ENCODE peak calls at places on chromosome 20, in ten cellular contexts. One of them, this sample, is unnamed.

GRCh38 chr20:48750941-48751620 is 76.7 kb downstream of the PREX1 start:
- DNase-seq in WTC11: peak; percentile 76
- DNase-seq in GM12878: no peak
- DNase-seq in SK-N-SH: peak; percentile 28
- DNase-seq in K562: no peak
- DNase-seq in endothelial cell of umbilical vein: peak; percentile 84
- DNase-seq in HepG2: no peak
- DNase-seq in HCT116: no peak
- DNase-seq in A549: no peak
- DNase-seq in H1: peak; percentile 80
- DNase-seq in this sample: peak; percentile 91

GRCh38 chr20:22584630-22584921 is 204 bp upstream of the FOXA2 start:
- DNase-seq in WTC11: peak; percentile 66
- DNase-seq in GM12878: no peak
- DNase-seq in SK-N-SH: no peak
- DNase-seq in K562: no peak
- DNase-seq in endothelial cell of umbilical vein: no peak
- DNase-seq in HepG2: peak; percentile 70
- DNase-seq in HCT116: no peak
- DNase-seq in A549: peak; percentile 98
- DNase-seq in H1: peak; percentile 79
- DNase-seq in this sample: no peak

GRCh38 chr20:24764825-24765224 is 184.2 kb upstream of the CST7 start:
- DNase-seq in WTC11: no peak
- DNase-seq in GM12878: no peak
- DNase-seq in SK-N-SH: no peak
- DNase-seq in K562: no peak
- DNase-seq in endothelial cell of umbilical vein: no peak
- DNase-seq in HepG2: no peak
- DNase-seq in HCT116: no peak
- DNase-seq in A549: no peak
- DNase-seq in H1: no peak
- DNase-seq in this sample: no peak

GRCh38 chr20:14710941-14711340 is 373.5 kb upstream of the FLRT3 start:
- DNase-seq in WTC11: no peak
- DNase-seq in GM12878: no peak
- DNase-seq in SK-N-SH: no peak
- DNase-seq in K562: no peak
- DNase-seq in endothelial cell of umbilical vein: no peak
- DNase-seq in HepG2: no peak
- DNase-seq in HCT116: no peak
- DNase-seq in A549: no peak
- DNase-seq in H1: no peak
- DNase-seq in this sample: no peak

GRCh38 chr20:58651548-58651822 is 402 bp downstream of the STX16 start:
- DNase-seq in WTC11: no peak
- DNase-seq in GM12878: no peak
- DNase-seq in SK-N-SH: peak; percentile 90
- DNase-seq in K562: no peak
- DNase-seq in endothelial cell of umbilical vein: peak; percentile 34
- DNase-seq in HepG2: peak; percentile 36
- DNase-seq in HCT116: no peak
- DNase-seq in A549: no peak
- DNase-seq in H1: no peak
- DNase-seq in this sample: no peak

GRCh38 chr20:36645998-36646397 is at the start of gene SLA2:
- DNase-seq in WTC11: no peak
- DNase-seq in GM12878: no peak
- DNase-seq in SK-N-SH: no peak
- DNase-seq in K562: no peak
- DNase-seq in endothelial cell of umbilical vein: no peak
- DNase-seq in HepG2: no peak
- DNase-seq in HCT116: no peak
- DNase-seq in A549: no peak
- DNase-seq in H1: no peak
- DNase-seq in this sample: peak; percentile 90

GRCh38 chr20:47594157-47594556 is 92.5 kb downstream of the NCOA3 start:
- DNase-seq in WTC11: no peak
- DNase-seq in GM12878: no peak
- DNase-seq in SK-N-SH: no peak
- DNase-seq in K562: no peak
- DNase-seq in endothelial cell of umbilical vein: no peak
- DNase-seq in HepG2: no peak
- DNase-seq in HCT116: no peak
- DNase-seq in A549: no peak
- DNase-seq in H1: no peak
- DNase-seq in this sample: no peak

GRCh38 chr20:4805663-4806449 is 84.1 kb downstream of the PRND start:
- DNase-seq in WTC11: no peak
- DNase-seq in GM12878: no peak
- DNase-seq in SK-N-SH: no peak
- DNase-seq in K562: no peak
- DNase-seq in endothelial cell of umbilical vein: no peak
- DNase-seq in HepG2: no peak
- DNase-seq in HCT116: no peak
- DNase-seq in A549: no peak
- DNase-seq in H1: no peak
- DNase-seq in this sample: no peak

GRCh38 chr20:20677186-20677585 is 35.3 kb downstream of the RALGAPA2 start:
- DNase-seq in WTC11: no peak
- DNase-seq in GM12878: no peak
- DNase-seq in SK-N-SH: no peak
- DNase-seq in K562: no peak
- DNase-seq in endothelial cell of umbilical vein: no peak
- DNase-seq in HepG2: no peak
- DNase-seq in HCT116: no peak
- DNase-seq in A549: no peak
- DNase-seq in H1: no peak
- DNase-seq in this sample: no peak

GRCh38 chr20:8291200-8291599 is 159.1 kb downstream of the PLCB1 start:
- DNase-seq in WTC11: no peak
- DNase-seq in GM12878: no peak
- DNase-seq in SK-N-SH: no peak
- DNase-seq in K562: no peak
- DNase-seq in endothelial cell of umbilical vein: no peak
- DNase-seq in HepG2: no peak
- DNase-seq in HCT116: no peak
- DNase-seq in A549: no peak
- DNase-seq in H1: no peak
- DNase-seq in this sample: no peak

GRCh38 chr20:8292793-8293192 is 160.7 kb downstream of the PLCB1 start:
- DNase-seq in WTC11: no peak
- DNase-seq in GM12878: no peak
- DNase-seq in SK-N-SH: no peak
- DNase-seq in K562: no peak
- DNase-seq in endothelial cell of umbilical vein: no peak
- DNase-seq in HepG2: no peak
- DNase-seq in HCT116: no peak
- DNase-seq in A549: no peak
- DNase-seq in H1: no peak
- DNase-seq in this sample: no peak

GRCh38 chr20:8291873-8292272 is 159.8 kb downstream of the PLCB1 start:
- DNase-seq in WTC11: no peak
- DNase-seq in GM12878: no peak
- DNase-seq in SK-N-SH: no peak
- DNase-seq in K562: no peak
- DNase-seq in endothelial cell of umbilical vein: no peak
- DNase-seq in HepG2: no peak
- DNase-seq in HCT116: no peak
- DNase-seq in A549: no peak
- DNase-seq in H1: no peak
- DNase-seq in this sample: no peak

DNA sequence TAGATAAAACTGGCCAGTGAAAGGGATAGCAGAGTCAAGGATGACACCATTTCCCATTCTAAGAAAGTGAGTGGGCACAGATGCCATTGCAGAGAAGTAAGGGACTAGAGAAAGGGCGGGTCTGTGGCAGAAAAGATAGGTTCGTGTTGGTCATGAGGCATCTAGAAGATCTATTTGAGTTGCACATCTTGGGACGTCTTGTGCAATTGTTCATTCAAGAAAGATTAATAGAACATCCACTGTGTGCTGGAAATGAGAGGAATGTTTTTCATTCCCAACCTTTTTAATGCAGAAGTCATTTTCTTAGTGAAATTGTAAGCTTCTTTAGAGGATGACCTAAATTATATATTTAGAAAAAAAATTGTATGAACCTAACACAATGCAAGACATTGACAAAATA is 161.7 kb downstream of the PLCB1 start:
- DNase-seq in WTC11: no peak
- DNase-seq in GM12878: no peak
- DNase-seq in SK-N-SH: no peak
- DNase-seq in K562: no peak
- DNase-seq in endothelial cell of umbilical vein: no peak
- DNase-seq in HepG2: no peak
- DNase-seq in HCT116: no peak
- DNase-seq in A549: no peak
- DNase-seq in H1: no peak
- DNase-seq in this sample: no peak
- TF ChIP-seq MAX in WTC11: no peak
- TF ChIP-seq MAX in GM12878: no peak
- TF ChIP-seq MAX in SK-N-SH: no peak
- TF ChIP-seq MAX in K562: no peak
- TF ChIP-seq MAX in endothelial cell of umbilical vein: no peak
- TF ChIP-seq MAX in HepG2: no peak
- TF ChIP-seq MAX in HCT116: no peak
- TF ChIP-seq MAX in A549: no peak
- TF ChIP-seq MAX in H1: no peak
- TF ChIP-seq MAX in this sample: no peak

DNA sequence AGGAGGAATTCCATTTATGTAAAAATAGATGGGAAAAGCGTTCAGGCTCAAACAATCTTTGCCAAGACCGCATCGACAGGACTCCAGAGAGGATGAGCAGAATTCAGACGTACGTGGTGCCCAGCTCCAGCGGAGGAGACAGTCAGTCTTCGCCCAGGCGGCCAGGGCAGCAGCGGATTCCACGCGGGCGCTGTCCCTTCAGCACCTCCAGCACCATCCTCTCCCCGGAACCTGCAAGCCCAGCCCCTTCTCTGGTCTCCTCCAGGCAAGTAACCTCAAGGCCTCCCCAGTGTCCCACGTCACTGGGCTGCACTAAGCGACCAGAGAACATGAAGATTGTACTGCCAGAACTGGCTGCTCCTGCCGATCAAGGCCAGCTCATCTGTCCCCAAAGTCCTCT is 2.8 kb upstream of the KCNQ2 start:
- DNase-seq in WTC11: peak; percentile 71
- DNase-seq in GM12878: no peak
- DNase-seq in SK-N-SH: no peak
- DNase-seq in K562: peak; percentile 64
- DNase-seq in endothelial cell of umbilical vein: no peak
- DNase-seq in HepG2: no peak
- DNase-seq in HCT116: no peak
- DNase-seq in A549: no peak
- DNase-seq in H1: no peak
- DNase-seq in this sample: peak; percentile 55
- TF ChIP-seq MAX in WTC11: no peak
- TF ChIP-seq MAX in GM12878: no peak
- TF ChIP-seq MAX in SK-N-SH: no peak
- TF ChIP-seq MAX in K562: no peak
- TF ChIP-seq MAX in endothelial cell of umbilical vein: no peak
- TF ChIP-seq MAX in HepG2: no peak
- TF ChIP-seq MAX in HCT116: no peak
- TF ChIP-seq MAX in A549: no peak
- TF ChIP-seq MAX in H1: peak; percentile 57
- TF ChIP-seq MAX in this sample: no peak

DNA sequence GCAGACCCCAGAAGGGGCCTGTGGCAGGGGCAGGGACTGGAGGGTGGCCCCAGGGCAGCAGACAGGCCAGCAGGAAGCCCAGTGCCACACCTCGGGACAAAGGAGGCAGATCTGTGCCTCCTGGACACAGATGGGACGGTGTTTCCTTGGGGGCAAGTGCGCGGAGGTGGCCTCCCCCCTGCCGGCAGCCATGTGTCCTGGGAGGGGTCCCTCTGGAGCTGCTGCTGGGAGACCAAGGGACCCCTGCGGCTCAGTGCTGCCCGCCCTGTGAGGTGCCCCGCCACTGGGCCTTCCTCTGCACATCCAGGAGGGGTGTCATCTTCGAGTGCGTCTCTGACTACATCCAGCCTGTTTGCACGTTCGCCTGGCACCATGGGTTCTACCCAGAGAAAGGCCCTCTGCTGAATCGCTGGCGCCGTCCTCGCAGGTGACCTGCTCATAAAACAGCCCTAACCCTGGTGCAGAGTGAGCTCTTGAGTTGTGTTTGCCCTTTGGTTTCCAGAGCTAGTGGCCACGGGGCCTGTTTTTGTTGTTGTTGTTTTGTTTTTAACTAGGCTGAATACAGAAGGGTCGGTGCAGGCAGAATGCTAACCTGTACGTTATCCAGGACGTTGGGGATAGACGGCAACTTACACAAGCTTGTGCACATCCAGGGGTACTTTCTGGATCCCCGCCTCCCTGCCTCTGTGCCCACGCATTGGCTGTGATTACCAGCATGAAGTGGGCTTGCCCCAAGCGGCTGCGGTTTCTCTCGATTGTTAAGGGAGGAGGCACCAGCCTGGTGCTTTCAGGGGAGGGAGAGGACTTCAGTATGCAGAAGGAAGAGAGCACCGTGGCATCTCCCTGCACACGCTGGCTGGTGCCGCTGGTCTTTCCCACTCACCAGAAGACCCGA is 1.3 kb upstream of the KCNQ2 start:
- DNase-seq in WTC11: no peak
- DNase-seq in GM12878: no peak
- DNase-seq in SK-N-SH: no peak
- DNase-seq in K562: no peak
- DNase-seq in endothelial cell of umbilical vein: no peak
- DNase-seq in HepG2: no peak
- DNase-seq in HCT116: no peak
- DNase-seq in A549: no peak
- DNase-seq in H1: no peak
- DNase-seq in this sample: peak; percentile 37
- TF ChIP-seq MAX in WTC11: no peak
- TF ChIP-seq MAX in GM12878: no peak
- TF ChIP-seq MAX in SK-N-SH: no peak
- TF ChIP-seq MAX in K562: no peak
- TF ChIP-seq MAX in endothelial cell of umbilical vein: no peak
- TF ChIP-seq MAX in HepG2: no peak
- TF ChIP-seq MAX in HCT116: no peak
- TF ChIP-seq MAX in A549: no peak
- TF ChIP-seq MAX in H1: no peak
- TF ChIP-seq MAX in this sample: no peak

DNA sequence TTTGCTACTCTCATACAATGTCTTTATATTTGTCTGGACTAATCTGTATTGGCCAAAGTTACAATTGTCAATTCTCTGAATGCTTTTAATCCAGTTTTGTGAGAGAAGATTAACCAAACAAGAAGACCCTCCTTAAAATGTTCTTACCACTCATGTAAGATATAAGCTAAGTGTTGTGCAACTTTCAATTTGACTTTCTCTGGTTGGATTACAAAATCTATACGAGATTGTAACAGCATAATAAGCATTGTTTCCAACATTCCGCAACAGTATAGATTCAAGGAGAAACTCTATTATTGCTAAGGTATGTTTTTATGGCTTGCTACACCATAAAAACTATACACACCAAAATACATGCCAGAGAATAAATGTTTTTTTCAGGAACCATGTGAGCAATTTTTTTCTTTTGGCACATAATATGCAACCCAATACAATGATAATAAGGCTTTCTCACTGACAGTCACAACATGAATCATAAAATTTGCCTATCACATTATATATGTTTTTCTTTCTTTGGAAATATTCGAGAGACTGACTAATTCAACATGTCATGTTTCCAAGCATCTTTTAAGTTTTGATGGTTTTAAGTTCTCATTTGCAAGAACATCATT is 12.2 kb upstream of the TRPC4AP start:
- DNase-seq in WTC11: no peak
- DNase-seq in GM12878: no peak
- DNase-seq in SK-N-SH: no peak
- DNase-seq in K562: no peak
- DNase-seq in endothelial cell of umbilical vein: no peak
- DNase-seq in HepG2: no peak
- DNase-seq in HCT116: no peak
- DNase-seq in A549: no peak
- DNase-seq in H1: no peak
- DNase-seq in this sample: no peak
- TF ChIP-seq MAX in WTC11: no peak
- TF ChIP-seq MAX in GM12878: no peak
- TF ChIP-seq MAX in SK-N-SH: no peak
- TF ChIP-seq MAX in K562: no peak
- TF ChIP-seq MAX in endothelial cell of umbilical vein: no peak
- TF ChIP-seq MAX in HepG2: no peak
- TF ChIP-seq MAX in HCT116: no peak
- TF ChIP-seq MAX in A549: no peak
- TF ChIP-seq MAX in H1: no peak
- TF ChIP-seq MAX in this sample: no peak

This sample was measured in NB4.